ENCODE peak calls at places on chromosome 17, in seven cellular contexts. One of them, this sample, is unnamed. For H3K4me1, the result is how much of the 10 kb centered on the place peaks cover.

GRCh38 chr17:19883537-19884215 is 15.9 kb upstream of the ULK2 start:
- DNase-seq in colonic mucosa: no peak
- DNase-seq in GM23248: no peak
- DNase-seq in MM.1S: no peak
- DNase-seq in PC-3: no peak
- DNase-seq in SJCRH30: no peak
- DNase-seq in cardiac muscle cell: no peak
- DNase-seq in this sample: no peak

GRCh38 chr17:72315514-72315913 is 194.7 kb downstream of the SOX9 start:
- DNase-seq in cardiac muscle cell: no peak
- DNase-seq in colonic mucosa: no peak
- DNase-seq in GM23248: no peak
- DNase-seq in MM.1S: no peak
- DNase-seq in SJCRH30: no peak
- DNase-seq in PC-3: no peak
- DNase-seq in this sample: no peak

GRCh38 chr17:50668025-50668837 is 33.5 kb downstream of the ABCC3 start:
- DNase-seq in MM.1S: no peak
- DNase-seq in SJCRH30: no peak
- DNase-seq in colonic mucosa: no peak
- DNase-seq in cardiac muscle cell: no peak
- DNase-seq in PC-3: peak
- DNase-seq in GM23248: peak
- DNase-seq in this sample: peak

GRCh38 chr17:68777243-68777855 is 176.2 kb upstream of the FAM20A start:
- DNase-seq in GM23248: peak
- DNase-seq in MM.1S: peak
- DNase-seq in PC-3: peak
- DNase-seq in SJCRH30: peak
- DNase-seq in cardiac muscle cell: peak
- DNase-seq in colonic mucosa: peak
- DNase-seq in this sample: peak

GRCh38 chr17:78022425-78022824 is 63.9 kb downstream of the TNRC6C start:
- DNase-seq in SJCRH30: no peak
- DNase-seq in colonic mucosa: no peak
- DNase-seq in cardiac muscle cell: no peak
- DNase-seq in MM.1S: no peak
- DNase-seq in PC-3: no peak
- DNase-seq in GM23248: peak
- DNase-seq in this sample: no peak

GRCh38 chr17:15262291-15263205 is 2.6 kb downstream of the PMP22 start:
- DNase-seq in MM.1S: no peak
- DNase-seq in cardiac muscle cell: peak
- DNase-seq in SJCRH30: no peak
- DNase-seq in GM23248: peak
- DNase-seq in colonic mucosa: peak
- DNase-seq in PC-3: peak
- DNase-seq in this sample: peak

GRCh38 chr17:28878981-28879380 is 18.6 kb downstream of the FLOT2 start:
- DNase-seq in MM.1S: peak
- DNase-seq in PC-3: peak
- DNase-seq in cardiac muscle cell: peak
- DNase-seq in SJCRH30: peak
- DNase-seq in colonic mucosa: peak
- DNase-seq in GM23248: peak
- DNase-seq in this sample: no peak

GRCh38 chr17:76384222-76384986 is at the start of gene SPHK1:
- DNase-seq in PC-3: peak
- DNase-seq in MM.1S: peak
- DNase-seq in cardiac muscle cell: peak
- DNase-seq in colonic mucosa: peak
- DNase-seq in GM23248: peak
- DNase-seq in SJCRH30: peak
- DNase-seq in this sample: peak

GRCh38 chr17:797236-797635 is 15.1 kb downstream of the MRM3 start:
- DNase-seq in MM.1S: no peak
- DNase-seq in PC-3: no peak
- DNase-seq in colonic mucosa: no peak
- DNase-seq in cardiac muscle cell: no peak
- DNase-seq in SJCRH30: no peak
- DNase-seq in GM23248: no peak
- DNase-seq in this sample: no peak

GRCh38 chr17:9331512-9332163 is 244.0 kb downstream of the STX8 start:
- DNase-seq in SJCRH30: no peak
- DNase-seq in MM.1S: no peak
- DNase-seq in GM23248: no peak
- DNase-seq in cardiac muscle cell: no peak
- DNase-seq in PC-3: no peak
- DNase-seq in colonic mucosa: no peak
- DNase-seq in this sample: no peak

GRCh38 chr17:28828294-28829040 is 14.1 kb downstream of the FAM222B start:
- DNase-seq in GM23248: peak
- DNase-seq in SJCRH30: no peak
- DNase-seq in PC-3: no peak
- DNase-seq in colonic mucosa: no peak
- DNase-seq in MM.1S: no peak
- DNase-seq in cardiac muscle cell: no peak
- DNase-seq in this sample: no peak

GRCh38 chr17:17694229-17695081 is 13.2 kb downstream of the RAI1 start:
- DNase-seq in GM23248: peak
- DNase-seq in cardiac muscle cell: peak
- DNase-seq in PC-3: peak
- DNase-seq in SJCRH30: peak
- DNase-seq in colonic mucosa: peak
- DNase-seq in MM.1S: peak
- DNase-seq in this sample: peak
- H3K4me1 ChIP-seq in GM23248: under half
- H3K4me1 ChIP-seq in cardiac muscle cell: under half
- H3K4me1 ChIP-seq in PC-3: half or more
- H3K4me1 ChIP-seq in SJCRH30: half or more
- H3K4me1 ChIP-seq in colonic mucosa: under half
- H3K4me1 ChIP-seq in MM.1S: under half
- H3K4me1 ChIP-seq in this sample: half or more

GRCh38 chr17:39139137-39139516 is 12.3 kb downstream of the PLXDC1 start:
- DNase-seq in cardiac muscle cell: no peak
- DNase-seq in GM23248: peak
- DNase-seq in MM.1S: no peak
- DNase-seq in PC-3: peak
- DNase-seq in colonic mucosa: no peak
- DNase-seq in SJCRH30: peak
- DNase-seq in this sample: peak
- H3K27ac ChIP-seq in cardiac muscle cell: no peak
- H3K27ac ChIP-seq in GM23248: peak
- H3K27ac ChIP-seq in MM.1S: no peak
- H3K27ac ChIP-seq in PC-3: no peak
- H3K27ac ChIP-seq in colonic mucosa: no peak
- H3K27ac ChIP-seq in SJCRH30: peak
- H3K27ac ChIP-seq in this sample: no peak

DNA sequence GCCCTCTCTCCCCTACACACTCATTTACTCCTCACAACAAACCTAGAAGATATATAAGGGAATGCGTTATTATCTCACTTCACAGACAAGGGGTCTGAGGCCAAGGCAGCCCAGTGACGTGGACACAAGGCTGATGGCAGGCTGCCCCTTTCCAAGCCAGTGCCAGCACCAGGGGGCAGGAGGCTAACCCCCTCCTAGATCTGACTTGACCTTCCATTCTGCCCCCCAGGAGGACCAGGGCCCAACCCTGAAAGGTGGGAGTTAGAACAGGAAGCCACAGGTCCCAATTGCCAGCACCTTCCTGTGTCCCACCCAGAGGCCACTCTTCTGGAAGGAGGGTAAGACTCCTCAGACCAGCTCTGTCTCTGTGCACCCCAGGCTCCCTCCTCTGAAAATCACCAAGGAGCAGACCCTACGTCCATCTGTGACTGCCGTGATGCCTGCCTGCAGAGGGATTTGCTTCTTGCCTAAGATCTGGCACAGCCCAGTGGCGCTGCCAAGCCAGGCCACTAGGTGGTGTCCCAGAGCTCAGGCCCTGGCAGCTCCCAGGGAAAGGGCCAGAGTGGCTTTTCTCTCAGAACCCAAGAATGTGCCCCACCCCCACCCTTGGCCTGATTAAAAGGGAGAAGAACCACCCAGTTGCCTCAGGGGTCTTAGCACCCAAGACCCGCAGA is 42.4 kb upstream of the MRPS23 start:
- DNase-seq in GM23248: peak
- DNase-seq in colonic mucosa: peak
- DNase-seq in cardiac muscle cell: peak
- DNase-seq in SJCRH30: peak
- DNase-seq in PC-3: peak
- DNase-seq in MM.1S: peak
- DNase-seq in this sample: peak
- H3K4me1 ChIP-seq in GM23248: half or more
- H3K4me1 ChIP-seq in colonic mucosa: under half
- H3K4me1 ChIP-seq in cardiac muscle cell: under half
- H3K4me1 ChIP-seq in SJCRH30: under half
- H3K4me1 ChIP-seq in PC-3: half or more
- H3K4me1 ChIP-seq in MM.1S: under half
- H3K4me1 ChIP-seq in this sample: half or more

DNA sequence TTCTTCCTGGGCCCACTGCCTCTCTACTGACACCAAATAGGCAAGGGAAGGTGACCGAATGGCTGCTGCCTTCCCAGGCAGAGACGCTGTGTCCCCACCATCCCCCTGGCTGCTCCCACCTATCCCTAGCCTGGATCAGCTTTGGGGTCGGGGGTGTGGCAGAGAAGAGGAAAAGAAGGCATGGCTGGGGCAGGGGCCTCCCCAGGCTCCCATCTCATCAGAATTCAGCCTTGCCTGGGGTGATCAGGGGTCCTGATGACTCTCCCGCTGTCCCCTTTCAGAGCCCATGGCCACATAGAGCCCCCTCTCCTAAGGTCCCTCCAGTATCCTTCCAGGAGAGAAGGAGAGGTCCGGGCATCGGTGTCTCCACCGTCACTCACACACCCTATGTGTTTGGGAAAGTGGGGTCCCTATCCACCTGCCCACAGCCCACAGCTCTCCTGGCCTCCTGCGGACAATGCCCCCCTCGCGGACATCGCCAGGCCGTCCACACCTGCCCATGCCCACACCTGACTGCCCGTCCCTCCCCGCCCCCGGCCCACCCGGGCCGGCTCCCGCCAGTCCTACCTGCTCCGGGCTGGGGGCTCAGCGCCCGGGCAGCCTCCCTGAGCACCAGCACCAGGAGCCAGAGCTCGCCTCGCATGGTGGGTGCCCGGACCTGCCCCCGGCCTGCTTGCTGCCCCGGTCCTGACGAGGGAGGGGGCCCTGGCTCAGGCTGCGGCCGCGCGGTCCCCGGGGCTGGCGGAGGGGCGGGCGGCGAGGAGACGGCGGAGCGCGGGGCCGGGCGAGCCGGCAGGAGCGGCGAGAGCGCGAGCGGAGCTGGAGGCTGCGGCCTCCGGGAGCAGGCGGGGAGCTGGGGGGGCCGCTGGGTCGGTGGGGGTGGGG is at the start of gene PLXDC1:
- DNase-seq in colonic mucosa: no peak
- DNase-seq in PC-3: no peak
- DNase-seq in GM23248: peak
- DNase-seq in MM.1S: no peak
- DNase-seq in cardiac muscle cell: peak
- DNase-seq in SJCRH30: no peak
- DNase-seq in this sample: no peak
- H3K27ac ChIP-seq in colonic mucosa: no peak
- H3K27ac ChIP-seq in PC-3: no peak
- H3K27ac ChIP-seq in GM23248: no peak
- H3K27ac ChIP-seq in MM.1S: no peak
- H3K27ac ChIP-seq in cardiac muscle cell: no peak
- H3K27ac ChIP-seq in SJCRH30: no peak
- H3K27ac ChIP-seq in this sample: no peak

GRCh38 chr17:61379457-61380216 is 20.0 kb upstream of the TBX2 start:
- DNase-seq in GM23248: no peak
- DNase-seq in MM.1S: no peak
- DNase-seq in colonic mucosa: no peak
- DNase-seq in cardiac muscle cell: no peak
- DNase-seq in PC-3: no peak
- DNase-seq in SJCRH30: no peak
- DNase-seq in this sample: no peak
- H3K4me1 ChIP-seq in GM23248: under half
- H3K4me1 ChIP-seq in MM.1S: under half
- H3K4me1 ChIP-seq in colonic mucosa: under half
- H3K4me1 ChIP-seq in cardiac muscle cell: half or more
- H3K4me1 ChIP-seq in PC-3: under half
- H3K4me1 ChIP-seq in SJCRH30: under half
- H3K4me1 ChIP-seq in this sample: under half

GRCh38 chr17:4476017-4476416 is 22.7 kb upstream of the SPNS2 start:
- DNase-seq in SJCRH30: no peak
- DNase-seq in GM23248: no peak
- DNase-seq in MM.1S: no peak
- DNase-seq in PC-3: no peak
- DNase-seq in cardiac muscle cell: no peak
- DNase-seq in colonic mucosa: peak
- DNase-seq in this sample: no peak
- H3K27ac ChIP-seq in SJCRH30: no peak
- H3K27ac ChIP-seq in GM23248: no peak
- H3K27ac ChIP-seq in MM.1S: no peak
- H3K27ac ChIP-seq in PC-3: no peak
- H3K27ac ChIP-seq in cardiac muscle cell: no peak
- H3K27ac ChIP-seq in colonic mucosa: peak
- H3K27ac ChIP-seq in this sample: no peak

GRCh38 chr17:52895272-52895671 is 736.8 kb upstream of the CA10 start:
- DNase-seq in cardiac muscle cell: no peak
- DNase-seq in colonic mucosa: no peak
- DNase-seq in PC-3: no peak
- DNase-seq in SJCRH30: no peak
- DNase-seq in GM23248: no peak
- DNase-seq in MM.1S: no peak
- DNase-seq in this sample: no peak

GRCh38 chr17:52892334-52892733 is 733.8 kb upstream of the CA10 start:
- DNase-seq in GM23248: no peak
- DNase-seq in colonic mucosa: no peak
- DNase-seq in MM.1S: no peak
- DNase-seq in SJCRH30: no peak
- DNase-seq in cardiac muscle cell: no peak
- DNase-seq in PC-3: no peak
- DNase-seq in this sample: no peak
- H3K4me1 ChIP-seq in GM23248: under half
- H3K4me1 ChIP-seq in colonic mucosa: under half
- H3K4me1 ChIP-seq in MM.1S: under half
- H3K4me1 ChIP-seq in SJCRH30: under half
- H3K4me1 ChIP-seq in cardiac muscle cell: under half
- H3K4me1 ChIP-seq in PC-3: under half
- H3K4me1 ChIP-seq in this sample: under half

GRCh38 chr17:57868775-57869598 is 19.1 kb upstream of the MRPS23 start:
- DNase-seq in GM23248: no peak
- DNase-seq in colonic mucosa: no peak
- DNase-seq in PC-3: no peak
- DNase-seq in MM.1S: no peak
- DNase-seq in cardiac muscle cell: no peak
- DNase-seq in SJCRH30: no peak
- DNase-seq in this sample: no peak
- H3K27ac ChIP-seq in GM23248: peak
- H3K27ac ChIP-seq in colonic mucosa: peak
- H3K27ac ChIP-seq in PC-3: peak
- H3K27ac ChIP-seq in MM.1S: no peak
- H3K27ac ChIP-seq in cardiac muscle cell: no peak
- H3K27ac ChIP-seq in SJCRH30: peak
- H3K27ac ChIP-seq in this sample: peak

GRCh38 chr17:40312131-40312731 is 3.3 kb downstream of the RARA start:
- DNase-seq in SJCRH30: no peak
- DNase-seq in PC-3: peak
- DNase-seq in cardiac muscle cell: no peak
- DNase-seq in GM23248: no peak
- DNase-seq in colonic mucosa: no peak
- DNase-seq in MM.1S: peak
- DNase-seq in this sample: no peak
- H3K4me1 ChIP-seq in SJCRH30: half or more
- H3K4me1 ChIP-seq in PC-3: half or more
- H3K4me1 ChIP-seq in cardiac muscle cell: half or more
- H3K4me1 ChIP-seq in GM23248: half or more
- H3K4me1 ChIP-seq in colonic mucosa: under half
- H3K4me1 ChIP-seq in MM.1S: half or more
- H3K4me1 ChIP-seq in this sample: half or more

This sample was measured in SJSA1.